ENCODE peak calls at places on chromosomes 5 and 9, in seven cellular contexts. T, L, G, E, X, D and N are unnamed samples.

GRCh38 chr5:169648725-169649124 is 11.7 kb downstream of the DOCK2 start:
- DNase-seq in T (no peak), L (no peak), G (no peak), E (no peak), X (no peak), D (no peak), N (no peak)

GRCh38 chr9:136436055-136436634 is 3.5 kb downstream of the INPP5E start:
- DNase-seq in T (no peak), L (no peak), G (no peak), E (no peak), X (peak; percentile 41), D (no peak), N (no peak)

GRCh38 chr9:112719292-112719691 is 1.4 kb upstream of the INIP start:
- DNase-seq in T (no peak), L (no peak), G (no peak), E (no peak), X (no peak), D (peak; percentile 28), N (peak; percentile 36)

GRCh38 chr9:125893277-125893676 is 146.1 kb downstream of the PBX3 start:
- DNase-seq in T (no peak), L (no peak), G (no peak), E (no peak), X (no peak), D (no peak), N (no peak)

GRCh38 chr9:98357921-98358535 is 102.6 kb upstream of the TBC1D2 start:
- DNase-seq in T (no peak), L (no peak), G (no peak), E (no peak), X (peak; percentile 33), D (no peak), N (no peak)

GRCh38 chr9:98778711-98779530 is 17.4 kb downstream of the ANKS6 start:
- DNase-seq in T (no peak), L (peak; percentile 51), G (no peak), E (no peak), X (peak; percentile 74), D (no peak), N (no peak)

GRCh38 chr5:62896121-62896893 is 317.7 kb downstream of the LRRC70 start:
- DNase-seq in T (no peak), L (no peak), G (no peak), E (no peak), X (no peak), D (no peak), N (no peak)

GRCh38 chr5:159507661-159508060 is 177.4 kb upstream of the IL12B start:
- DNase-seq in T (no peak), L (no peak), G (no peak), E (no peak), X (no peak), D (no peak), N (no peak)

GRCh38 chr9:133347985-133348762 is at the start of the genes MED22 and RPL7A:
- DNase-seq in T (peak; percentile 96), L (peak; percentile 95), G (peak; percentile 96), E (peak; percentile 79), X (peak; percentile 99), D (peak; percentile 96), N (peak; percentile 96)

GRCh38 chr5:104734046-104734445 is 1171.5 kb upstream of the NUDT12 start:
- DNase-seq in T (no peak), L (no peak), G (no peak), E (no peak), X (no peak), D (no peak), N (no peak)